ENCODE peak calls at places on chromosomes 13 and 19, in four cellular contexts. One of them, this sample, is unnamed.
A peak's percentile ranks its signal among the peaks of the same experiment; 100 is the strongest.

GRCh38 chr19:53520547-53521372 is 17.2 kb upstream of the ZNF331 start:
- DNase-seq in AG10803: peak; percentile 99
- DNase-seq in Panc1: peak; percentile 98
- DNase-seq in thyroid gland: peak; percentile 96
- DNase-seq in this sample: peak; percentile 99

GRCh38 chr19:48353682-48354081 is 10.1 kb downstream of the TMEM143 start:
- DNase-seq in Panc1: no peak
- DNase-seq in AG10803: no peak
- DNase-seq in thyroid gland: no peak
- DNase-seq in this sample: no peak

GRCh38 chr19:17184381-17184841 is 30.7 kb upstream of the USE1 start:
- DNase-seq in thyroid gland: no peak
- DNase-seq in Panc1: no peak
- DNase-seq in AG10803: no peak
- DNase-seq in this sample: no peak

GRCh38 chr19:13689050-13689449 is 75.3 kb upstream of the MRI1 start:
- DNase-seq in Panc1: no peak
- DNase-seq in AG10803: peak; percentile 16
- DNase-seq in thyroid gland: no peak
- DNase-seq in this sample: peak; percentile 7

GRCh38 chr19:5001547-5002131 is 32.7 kb downstream of the KDM4B start:
- DNase-seq in thyroid gland: peak; percentile 54
- DNase-seq in AG10803: peak; percentile 88
- DNase-seq in Panc1: peak; percentile 8
- DNase-seq in this sample: peak; percentile 64

GRCh38 chr13:40983269-40983668 is 35.8 kb downstream of the ELF1 start:
- DNase-seq in Panc1: no peak
- DNase-seq in thyroid gland: no peak
- DNase-seq in AG10803: no peak
- DNase-seq in this sample: peak; percentile 41

GRCh38 chr13:40697711-40698110 is 31.3 kb upstream of the FOXO1 start:
- DNase-seq in AG10803: no peak
- DNase-seq in Panc1: no peak
- DNase-seq in thyroid gland: peak; percentile 81
- DNase-seq in this sample: no peak

GRCh38 chr13:64928704-64929499 is 2301.2 kb downstream of the PCDH9 start:
- DNase-seq in AG10803: peak; percentile 51
- DNase-seq in thyroid gland: no peak
- DNase-seq in Panc1: peak; percentile 15
- DNase-seq in this sample: peak; percentile 4

GRCh38 chr19:35462476-35462953 is 14.5 kb downstream of the FFAR2 start:
- DNase-seq in thyroid gland: no peak
- DNase-seq in Panc1: no peak
- DNase-seq in AG10803: no peak
- DNase-seq in this sample: no peak

GRCh38 chr13:81393686-81394085 is 1052.8 kb upstream of the SPRY2 start:
- DNase-seq in AG10803: no peak
- DNase-seq in Panc1: no peak
- DNase-seq in thyroid gland: no peak
- DNase-seq in this sample: no peak

GRCh38 chr13:81393110-81393509 is 1052.2 kb upstream of the SPRY2 start:
- DNase-seq in thyroid gland: no peak
- DNase-seq in AG10803: no peak
- DNase-seq in Panc1: no peak
- DNase-seq in this sample: no peak

GRCh38 chr13:81383441-81383840 is 1042.5 kb upstream of the SPRY2 start:
- DNase-seq in AG10803: no peak
- DNase-seq in thyroid gland: no peak
- DNase-seq in Panc1: no peak
- DNase-seq in this sample: no peak

GRCh38 chr13:81388400-81388799 is 1047.5 kb upstream of the SPRY2 start:
- DNase-seq in AG10803: no peak
- DNase-seq in Panc1: no peak
- DNase-seq in thyroid gland: no peak
- DNase-seq in this sample: no peak
- H3K4me3 ChIP-seq in AG10803: no peak overlapping the region
- H3K4me3 ChIP-seq in Panc1: no peak overlapping the region
- H3K4me3 ChIP-seq in thyroid gland: no peak overlapping the region
- H3K4me3 ChIP-seq in this sample: no peak overlapping the region

GRCh38 chr13:51793570-51794273 is 10.2 kb downstream of the DHRS12 start:
- DNase-seq in AG10803: peak; percentile 68
- DNase-seq in thyroid gland: no peak
- DNase-seq in Panc1: no peak
- DNase-seq in this sample: peak; percentile 83
- H3K4me3 ChIP-seq in AG10803: no peak overlapping the region
- H3K4me3 ChIP-seq in thyroid gland: no peak overlapping the region
- H3K4me3 ChIP-seq in Panc1: no peak overlapping the region
- H3K4me3 ChIP-seq in this sample: no peak overlapping the region

DNA sequence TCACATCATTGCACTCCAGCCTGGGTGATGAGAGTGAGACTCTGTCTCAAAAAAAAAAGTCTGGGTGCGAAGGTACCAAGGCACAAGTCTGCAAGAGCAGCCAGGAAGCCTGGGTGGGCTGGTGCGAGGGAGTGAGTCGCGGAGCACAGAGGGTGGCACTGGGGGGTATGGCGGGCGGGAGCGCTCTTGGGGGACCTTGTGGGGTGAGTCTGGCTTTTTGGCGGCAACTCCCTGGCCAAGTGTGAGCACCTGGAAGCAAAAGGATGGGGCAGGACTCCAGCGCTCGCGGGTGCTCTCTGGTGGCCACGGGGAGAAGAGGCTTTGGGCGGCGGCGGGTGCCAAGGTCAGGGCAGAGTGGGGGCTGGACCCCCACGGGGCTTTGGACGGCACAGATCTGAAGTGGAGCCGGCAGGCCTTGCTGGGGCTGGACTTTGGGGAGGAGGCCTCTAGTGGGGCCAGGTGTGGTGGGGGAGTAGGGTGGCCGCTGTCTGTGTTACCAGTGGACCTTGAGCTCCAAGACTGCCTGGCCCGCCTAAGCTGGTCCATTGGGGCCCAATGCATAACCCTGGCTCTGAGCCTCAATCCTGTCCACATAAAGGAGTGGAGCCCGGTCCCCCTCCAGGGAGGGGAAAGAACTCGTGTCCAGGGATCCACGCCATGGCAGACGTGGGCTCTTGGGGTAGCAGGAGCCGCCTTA is 1.6 kb downstream of the P2RY11 start:
- DNase-seq in thyroid gland: peak; percentile 37
- DNase-seq in Panc1: no peak
- DNase-seq in AG10803: peak; percentile 31
- DNase-seq in this sample: no peak
- H3K4me3 ChIP-seq in thyroid gland: no peak overlapping the region
- H3K4me3 ChIP-seq in Panc1: no peak overlapping the region
- H3K4me3 ChIP-seq in AG10803: no peak overlapping the region
- H3K4me3 ChIP-seq in this sample: no peak overlapping the region

DNA sequence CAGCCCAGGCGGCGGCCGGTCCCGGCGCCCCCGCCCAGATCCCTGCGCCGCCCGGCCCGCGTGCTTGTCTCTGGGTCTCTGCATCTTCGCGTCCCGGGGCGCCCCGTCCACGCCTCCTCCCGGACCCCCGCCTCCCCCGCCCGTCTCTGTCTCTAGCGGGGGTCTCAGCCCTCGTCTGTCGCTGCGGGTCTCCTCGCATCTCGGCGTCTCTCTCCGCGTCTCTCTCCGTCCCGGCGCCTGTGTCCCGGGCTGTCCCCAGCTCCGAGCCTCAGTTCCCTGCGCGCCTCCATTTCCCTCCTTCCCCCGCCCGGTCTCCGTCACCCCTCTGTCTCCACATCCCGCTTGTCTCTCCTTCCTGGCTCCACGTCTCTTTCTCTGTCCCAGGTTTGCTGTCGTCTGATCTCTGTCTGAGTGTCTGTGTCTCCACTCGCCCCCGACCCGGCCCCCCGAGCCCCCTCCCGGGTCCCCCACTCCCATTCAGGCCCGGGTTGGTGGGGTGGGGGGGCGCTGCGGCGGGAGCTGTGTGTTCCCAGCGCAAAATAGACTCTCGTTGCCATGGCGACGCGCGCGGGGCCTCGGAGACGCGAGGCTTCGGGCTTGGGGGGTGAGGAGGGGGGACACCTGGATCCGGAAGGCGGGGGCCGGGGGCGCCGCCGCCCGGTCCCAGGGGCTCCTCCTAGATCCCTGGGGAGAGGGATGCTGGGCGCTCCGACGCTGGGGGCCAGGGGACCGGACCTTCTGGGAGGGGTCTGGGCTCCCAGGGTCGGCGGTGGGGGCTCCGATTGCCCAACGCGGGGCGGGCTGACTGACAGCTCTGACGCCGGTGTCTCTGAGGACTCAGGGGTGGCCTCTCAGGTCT is 8.7 kb upstream of the SHISA7 start:
- DNase-seq in thyroid gland: no peak
- DNase-seq in AG10803: no peak
- DNase-seq in Panc1: no peak
- DNase-seq in this sample: no peak
- H3K4me3 ChIP-seq in thyroid gland: peak overlapping the region; percentile 14
- H3K4me3 ChIP-seq in AG10803: no peak overlapping the region
- H3K4me3 ChIP-seq in Panc1: peak overlapping the region; percentile 46
- H3K4me3 ChIP-seq in this sample: no peak overlapping the region

GRCh38 chr13:112756511-112756966 is 66.7 kb downstream of the ATP11A start:
- DNase-seq in AG10803: no peak
- DNase-seq in Panc1: no peak
- DNase-seq in thyroid gland: no peak
- DNase-seq in this sample: no peak

GRCh38 chr13:112759053-112759452 is 69.2 kb downstream of the ATP11A start:
- DNase-seq in thyroid gland: no peak
- DNase-seq in AG10803: no peak
- DNase-seq in Panc1: no peak
- DNase-seq in this sample: no peak

GRCh38 chr13:112756967-112757758 is 67.3 kb downstream of the ATP11A start:
- DNase-seq in Panc1: no peak
- DNase-seq in thyroid gland: no peak
- DNase-seq in AG10803: no peak
- DNase-seq in this sample: no peak

GRCh38 chr13:112756081-112756480 is 66.2 kb downstream of the ATP11A start:
- DNase-seq in AG10803: no peak
- DNase-seq in thyroid gland: no peak
- DNase-seq in Panc1: no peak
- DNase-seq in this sample: no peak

DNA sequence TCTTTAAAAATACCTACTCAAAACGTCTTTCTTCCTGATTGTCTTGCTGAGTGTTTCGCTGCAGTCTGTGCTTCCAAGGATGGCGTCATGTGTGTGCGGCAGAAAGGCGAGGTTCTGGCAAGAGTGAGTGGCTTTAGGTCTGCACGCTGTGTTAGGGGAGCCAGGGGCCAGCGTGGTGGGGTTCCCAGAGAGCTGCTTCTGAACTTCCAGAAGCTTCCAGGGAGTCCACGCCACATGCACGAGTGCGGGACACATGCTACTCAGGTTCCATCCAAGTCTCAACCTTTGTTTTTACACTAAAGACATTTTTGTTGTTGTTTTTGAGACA is 67.9 kb downstream of the ATP11A start:
- DNase-seq in thyroid gland: no peak
- DNase-seq in Panc1: no peak
- DNase-seq in AG10803: no peak
- DNase-seq in this sample: no peak
- H3K4me3 ChIP-seq in thyroid gland: no peak overlapping the region
- H3K4me3 ChIP-seq in Panc1: no peak overlapping the region
- H3K4me3 ChIP-seq in AG10803: no peak overlapping the region
- H3K4me3 ChIP-seq in this sample: no peak overlapping the region

GRCh38 chr19:1775951-1776605 is 22.8 kb downstream of the ONECUT3 start:
- DNase-seq in AG10803: no peak
- DNase-seq in Panc1: no peak
- DNase-seq in thyroid gland: no peak
- DNase-seq in this sample: no peak

GRCh38 chr19:1774999-1775772 is 21.9 kb downstream of the ONECUT3 start:
- DNase-seq in thyroid gland: no peak
- DNase-seq in AG10803: no peak
- DNase-seq in Panc1: no peak
- DNase-seq in this sample: peak; percentile 40

GRCh38 chr19:1777149-1777548 is 23.8 kb downstream of the ONECUT3 start:
- DNase-seq in AG10803: no peak
- DNase-seq in thyroid gland: no peak
- DNase-seq in Panc1: no peak
- DNase-seq in this sample: no peak

GRCh38 chr19:1779604-1779973 is 26.3 kb downstream of the ONECUT3 start:
- DNase-seq in thyroid gland: no peak
- DNase-seq in AG10803: no peak
- DNase-seq in Panc1: no peak
- DNase-seq in this sample: no peak

DNA sequence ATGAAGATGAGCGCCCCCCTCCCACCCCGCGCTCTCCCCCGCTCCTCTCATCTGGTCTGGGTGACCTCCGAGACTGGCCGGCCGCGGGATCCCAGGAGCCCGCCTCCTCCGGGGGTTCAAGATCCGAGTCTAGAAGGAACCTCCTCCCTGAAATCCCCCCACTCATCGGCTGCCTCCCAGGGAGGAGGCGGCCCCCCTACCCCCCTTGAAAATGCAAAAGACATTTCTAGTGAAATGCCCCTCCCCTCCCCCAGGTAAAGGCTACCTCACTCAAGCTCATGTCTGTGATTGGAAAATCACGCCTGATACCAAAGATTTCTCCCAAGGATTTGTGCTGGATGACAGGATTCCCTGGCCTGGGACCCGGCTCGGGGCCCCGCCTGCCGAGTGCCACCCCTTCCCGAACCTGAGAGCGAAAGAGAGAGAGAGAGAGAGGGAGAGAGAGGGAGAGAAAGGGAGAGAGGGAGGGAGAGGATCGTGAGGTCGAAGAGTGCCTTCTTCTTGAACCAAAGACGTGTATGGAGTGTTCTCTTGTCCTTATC is 23.4 kb downstream of the ONECUT3 start:
- DNase-seq in thyroid gland: no peak
- DNase-seq in Panc1: no peak
- DNase-seq in AG10803: no peak
- DNase-seq in this sample: no peak
- H3K4me3 ChIP-seq in thyroid gland: no peak overlapping the region
- H3K4me3 ChIP-seq in Panc1: no peak overlapping the region
- H3K4me3 ChIP-seq in AG10803: no peak overlapping the region
- H3K4me3 ChIP-seq in this sample: no peak overlapping the region

GRCh38 chr19:2740314-2740656 is 468 bp upstream of the SLC39A3 start:
- DNase-seq in thyroid gland: no peak
- DNase-seq in AG10803: no peak
- DNase-seq in Panc1: no peak
- DNase-seq in this sample: no peak
- H3K4me3 ChIP-seq in thyroid gland: no peak overlapping the region
- H3K4me3 ChIP-seq in AG10803: no peak overlapping the region
- H3K4me3 ChIP-seq in Panc1: peak overlapping the region; percentile 30
- H3K4me3 ChIP-seq in this sample: no peak overlapping the region

GRCh38 chr13:48491423-48492122 is 41.3 kb downstream of the RCBTB2 start:
- DNase-seq in Panc1: no peak
- DNase-seq in thyroid gland: no peak
- DNase-seq in AG10803: peak; percentile 38
- DNase-seq in this sample: no peak
- H3K4me3 ChIP-seq in Panc1: no peak overlapping the region
- H3K4me3 ChIP-seq in thyroid gland: no peak overlapping the region
- H3K4me3 ChIP-seq in AG10803: no peak overlapping the region
- H3K4me3 ChIP-seq in this sample: no peak overlapping the region

DNA sequence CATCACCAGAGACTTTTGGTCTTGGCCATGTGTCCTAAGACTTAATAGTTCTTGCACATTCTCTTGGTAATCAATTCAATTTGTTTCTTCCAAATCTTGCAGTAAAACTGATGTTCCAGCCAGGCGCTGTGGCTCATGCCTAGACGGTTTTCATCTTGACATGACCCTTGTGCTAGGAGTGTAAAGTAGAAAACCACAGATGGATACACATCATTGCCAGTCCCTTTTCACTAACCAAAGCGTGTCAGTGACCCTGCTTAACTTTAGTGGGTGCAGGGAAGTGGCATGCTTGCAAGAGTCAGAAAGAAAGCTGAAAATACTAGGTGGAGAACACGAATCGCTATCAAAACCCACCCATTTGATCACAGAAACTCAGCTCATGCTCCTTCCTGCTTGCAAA is 18.0 kb upstream of the CD70 start:
- DNase-seq in thyroid gland: no peak
- DNase-seq in AG10803: peak; percentile 15
- DNase-seq in Panc1: no peak
- DNase-seq in this sample: no peak
- H3K4me3 ChIP-seq in thyroid gland: no peak overlapping the region
- H3K4me3 ChIP-seq in AG10803: no peak overlapping the region
- H3K4me3 ChIP-seq in Panc1: no peak overlapping the region
- H3K4me3 ChIP-seq in this sample: no peak overlapping the region

This sample was measured in fibroblast of villous mesenchyme.